ENCODE peak calls at places on chromosomes 6 and 20, in six cellular contexts. One of them, this sample, is unnamed.

GRCh38 chr6:136579800-136580199 is 29.6 kb upstream of the MAP7 start:
- DNase-seq in esophagus squamous epithelium: no peak
- DNase-seq in MM.1S: no peak
- DNase-seq in brain microvascular endothelial cell: no peak
- DNase-seq in sigmoid colon: no peak
- DNase-seq in AG09309: no peak
- DNase-seq in this sample: no peak

GRCh38 chr20:41526327-41526726 is 91.8 kb downstream of the CHD6 start:
- DNase-seq in sigmoid colon: no peak
- DNase-seq in esophagus squamous epithelium: no peak
- DNase-seq in MM.1S: no peak
- DNase-seq in AG09309: no peak
- DNase-seq in brain microvascular endothelial cell: no peak
- DNase-seq in this sample: no peak

GRCh38 chr20:45052698-45053440 is 48.1 kb downstream of the KCNS1 start:
- DNase-seq in esophagus squamous epithelium: no peak
- DNase-seq in AG09309: peak; percentile 77
- DNase-seq in sigmoid colon: no peak
- DNase-seq in brain microvascular endothelial cell: peak; percentile 65
- DNase-seq in MM.1S: peak; percentile 81
- DNase-seq in this sample: no peak

GRCh38 chr6:138643210-138643609 is 130.4 kb upstream of the CCDC28A start:
- DNase-seq in sigmoid colon: no peak
- DNase-seq in MM.1S: no peak
- DNase-seq in AG09309: no peak
- DNase-seq in brain microvascular endothelial cell: no peak
- DNase-seq in esophagus squamous epithelium: no peak
- DNase-seq in this sample: no peak

GRCh38 chr6:28807682-28808280 is 116.0 kb downstream of the TRIM27 start:
- DNase-seq in AG09309: no peak
- DNase-seq in brain microvascular endothelial cell: peak; percentile 80
- DNase-seq in esophagus squamous epithelium: no peak
- DNase-seq in sigmoid colon: no peak
- DNase-seq in MM.1S: no peak
- DNase-seq in this sample: no peak

GRCh38 chr6:75621846-75622245 is 20.2 kb downstream of the SENP6 start:
- DNase-seq in brain microvascular endothelial cell: no peak
- DNase-seq in esophagus squamous epithelium: no peak
- DNase-seq in AG09309: no peak
- DNase-seq in MM.1S: no peak
- DNase-seq in sigmoid colon: no peak
- DNase-seq in this sample: no peak

GRCh38 chr6:104789770-104790190 is 69.9 kb downstream of the HACE1 start:
- DNase-seq in brain microvascular endothelial cell: peak; percentile 22
- DNase-seq in esophagus squamous epithelium: no peak
- DNase-seq in AG09309: peak; percentile 45
- DNase-seq in MM.1S: peak; percentile 43
- DNase-seq in sigmoid colon: no peak
- DNase-seq in this sample: no peak

GRCh38 chr6:105691971-105692370 is 289.1 kb upstream of the PREP start:
- DNase-seq in MM.1S: no peak
- DNase-seq in AG09309: no peak
- DNase-seq in esophagus squamous epithelium: no peak
- DNase-seq in brain microvascular endothelial cell: no peak
- DNase-seq in sigmoid colon: no peak
- DNase-seq in this sample: no peak

GRCh38 chr20:33441142-33441955 is 2.2 kb downstream of the SNTA1 start:
- DNase-seq in esophagus squamous epithelium: no peak
- DNase-seq in MM.1S: no peak
- DNase-seq in AG09309: no peak
- DNase-seq in brain microvascular endothelial cell: no peak
- DNase-seq in sigmoid colon: no peak
- DNase-seq in this sample: no peak

GRCh38 chr6:43973351-43973750 is 153.9 kb downstream of the MRPL14 start:
- DNase-seq in brain microvascular endothelial cell: no peak
- DNase-seq in sigmoid colon: no peak
- DNase-seq in MM.1S: no peak
- DNase-seq in AG09309: no peak
- DNase-seq in esophagus squamous epithelium: no peak
- DNase-seq in this sample: no peak

GRCh38 chr20:1274485-1275313 is 8.6 kb downstream of the SNPH start:
- DNase-seq in AG09309: no peak
- DNase-seq in MM.1S: no peak
- DNase-seq in brain microvascular endothelial cell: no peak
- DNase-seq in esophagus squamous epithelium: no peak
- DNase-seq in sigmoid colon: peak; percentile 26
- DNase-seq in this sample: no peak

GRCh38 chr6:80210618-80211017 is 104.1 kb downstream of the BCKDHB start:
- DNase-seq in brain microvascular endothelial cell: no peak
- DNase-seq in MM.1S: no peak
- DNase-seq in sigmoid colon: peak; percentile 83
- DNase-seq in esophagus squamous epithelium: no peak
- DNase-seq in AG09309: no peak
- DNase-seq in this sample: no peak

GRCh38 chr6:27237089-27237723 is 10.3 kb upstream of the PRSS16 start:
- DNase-seq in esophagus squamous epithelium: no peak
- DNase-seq in brain microvascular endothelial cell: peak; percentile 85
- DNase-seq in sigmoid colon: no peak
- DNase-seq in MM.1S: no peak
- DNase-seq in AG09309: peak; percentile 4
- DNase-seq in this sample: no peak

GRCh38 chr20:32580970-32581838 is 3.9 kb downstream of the NOL4L start:
- DNase-seq in brain microvascular endothelial cell: no peak
- DNase-seq in AG09309: no peak
- DNase-seq in esophagus squamous epithelium: no peak
- DNase-seq in sigmoid colon: no peak
- DNase-seq in MM.1S: no peak
- DNase-seq in this sample: no peak

GRCh38 chr6:156378853-156379252 is 398.3 kb upstream of the ARID1B start:
- DNase-seq in MM.1S: no peak
- DNase-seq in brain microvascular endothelial cell: no peak
- DNase-seq in AG09309: no peak
- DNase-seq in sigmoid colon: no peak
- DNase-seq in esophagus squamous epithelium: no peak
- DNase-seq in this sample: no peak

GRCh38 chr20:41352666-41353065 is 12.0 kb downstream of the LPIN3 start:
- DNase-seq in AG09309: no peak
- DNase-seq in brain microvascular endothelial cell: no peak
- DNase-seq in esophagus squamous epithelium: no peak
- DNase-seq in sigmoid colon: no peak
- DNase-seq in MM.1S: no peak
- DNase-seq in this sample: no peak

GRCh38 chr20:35625584-35626385 is 10.2 kb downstream of the SPAG4 start:
- DNase-seq in sigmoid colon: no peak
- DNase-seq in AG09309: no peak
- DNase-seq in brain microvascular endothelial cell: no peak
- DNase-seq in MM.1S: no peak
- DNase-seq in esophagus squamous epithelium: no peak
- DNase-seq in this sample: no peak

GRCh38 chr20:24747015-24747712 is 201.9 kb upstream of the CST7 start:
- DNase-seq in esophagus squamous epithelium: no peak
- DNase-seq in MM.1S: no peak
- DNase-seq in brain microvascular endothelial cell: no peak
- DNase-seq in sigmoid colon: no peak
- DNase-seq in AG09309: no peak
- DNase-seq in this sample: no peak

GRCh38 chr6:102387351-102388033 is 994.0 kb downstream of the GRIK2 start:
- DNase-seq in MM.1S: no peak
- DNase-seq in brain microvascular endothelial cell: no peak
- DNase-seq in sigmoid colon: no peak
- DNase-seq in AG09309: no peak
- DNase-seq in esophagus squamous epithelium: no peak
- DNase-seq in this sample: peak; percentile 14

GRCh38 chr6:4020822-4021132 is 58.2 kb downstream of the FAM217A start:
- DNase-seq in brain microvascular endothelial cell: no peak
- DNase-seq in esophagus squamous epithelium: no peak
- DNase-seq in sigmoid colon: no peak
- DNase-seq in MM.1S: no peak
- DNase-seq in AG09309: no peak
- DNase-seq in this sample: no peak

GRCh38 chr6:4021133-4021861 is 57.6 kb downstream of the FAM217A start:
- DNase-seq in esophagus squamous epithelium: peak; percentile 59
- DNase-seq in brain microvascular endothelial cell: peak; percentile 95
- DNase-seq in MM.1S: peak; percentile 92
- DNase-seq in sigmoid colon: peak; percentile 98
- DNase-seq in AG09309: peak; percentile 85
- DNase-seq in this sample: peak; percentile 90

GRCh38 chr6:4025681-4026080 is 53.3 kb downstream of the FAM217A start:
- DNase-seq in AG09309: no peak
- DNase-seq in brain microvascular endothelial cell: no peak
- DNase-seq in MM.1S: no peak
- DNase-seq in sigmoid colon: no peak
- DNase-seq in esophagus squamous epithelium: no peak
- DNase-seq in this sample: no peak

GRCh38 chr6:4023240-4023639 is 55.7 kb downstream of the FAM217A start:
- DNase-seq in MM.1S: no peak
- DNase-seq in sigmoid colon: no peak
- DNase-seq in AG09309: no peak
- DNase-seq in brain microvascular endothelial cell: no peak
- DNase-seq in esophagus squamous epithelium: no peak
- DNase-seq in this sample: no peak

DNA sequence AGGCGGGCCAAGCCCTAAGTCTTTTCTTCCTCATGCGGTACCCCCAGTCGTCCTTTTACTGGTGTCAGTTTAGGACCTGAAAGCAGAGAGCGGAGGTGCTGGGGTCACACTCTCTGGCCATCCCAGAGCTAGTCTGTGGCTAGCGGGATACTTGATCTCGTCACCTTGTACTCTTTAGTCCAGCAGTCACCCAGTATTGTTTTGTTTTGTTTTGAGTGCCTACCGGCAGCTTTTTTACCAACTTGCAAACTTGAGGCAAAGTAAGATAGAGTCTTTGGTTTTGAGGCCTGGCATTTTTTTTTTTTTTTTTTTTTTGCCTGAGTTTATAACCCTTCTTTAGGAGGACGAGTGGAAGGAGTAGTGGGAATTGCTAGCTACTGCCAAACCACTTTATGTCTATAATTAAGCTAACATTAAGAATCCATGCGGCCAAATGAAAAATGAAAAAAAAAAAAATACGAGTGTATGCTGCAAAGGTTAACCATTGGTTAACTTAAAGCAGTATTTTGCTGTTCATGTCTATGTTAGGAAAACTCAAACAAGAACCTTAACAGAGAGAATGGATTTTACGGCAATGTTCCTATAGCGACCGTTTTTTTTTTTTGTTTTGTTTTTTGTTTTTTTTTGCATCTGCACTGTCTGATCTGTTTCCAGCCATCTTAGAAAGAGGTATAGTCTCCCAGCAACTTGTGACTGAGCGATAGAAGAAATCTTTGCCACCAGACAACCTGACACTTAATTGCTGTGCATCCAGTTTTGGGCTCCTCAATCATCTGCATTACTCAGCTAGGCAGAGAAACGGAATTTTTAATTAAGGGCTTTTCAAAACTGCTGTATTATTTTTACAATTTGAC is 56.8 kb downstream of the FAM217A start:
- DNase-seq in MM.1S: no peak
- DNase-seq in AG09309: no peak
- DNase-seq in esophagus squamous epithelium: no peak
- DNase-seq in sigmoid colon: no peak
- DNase-seq in brain microvascular endothelial cell: no peak
- DNase-seq in this sample: no peak
- TF ChIP-seq CTCF in MM.1S: no peak
- TF ChIP-seq CTCF in AG09309: no peak
- TF ChIP-seq CTCF in esophagus squamous epithelium: no peak
- TF ChIP-seq CTCF in sigmoid colon: no peak
- TF ChIP-seq CTCF in brain microvascular endothelial cell: no peak
- TF ChIP-seq CTCF in this sample: no peak

GRCh38 chr20:57880155-57880648 is 170.4 kb upstream of the PMEPA1 start:
- DNase-seq in AG09309: peak; percentile 64
- DNase-seq in esophagus squamous epithelium: no peak
- DNase-seq in brain microvascular endothelial cell: no peak
- DNase-seq in MM.1S: no peak
- DNase-seq in sigmoid colon: peak; percentile 71
- DNase-seq in this sample: no peak
- H3K4me3 ChIP-seq in AG09309: no peak overlapping the region
- H3K4me3 ChIP-seq in esophagus squamous epithelium: no peak overlapping the region
- H3K4me3 ChIP-seq in brain microvascular endothelial cell: no peak overlapping the region
- H3K4me3 ChIP-seq in MM.1S: no peak overlapping the region
- H3K4me3 ChIP-seq in sigmoid colon: no peak overlapping the region
- H3K4me3 ChIP-seq in this sample: no peak overlapping the region

GRCh38 chr20:23151885-23152284 is 65.8 kb upstream of the CD93 start:
- DNase-seq in esophagus squamous epithelium: no peak
- DNase-seq in AG09309: no peak
- DNase-seq in MM.1S: no peak
- DNase-seq in brain microvascular endothelial cell: no peak
- DNase-seq in sigmoid colon: no peak
- DNase-seq in this sample: no peak
- TF ChIP-seq CTCF in esophagus squamous epithelium: no peak
- TF ChIP-seq CTCF in AG09309: no peak
- TF ChIP-seq CTCF in MM.1S: no peak
- TF ChIP-seq CTCF in brain microvascular endothelial cell: no peak
- TF ChIP-seq CTCF in sigmoid colon: no peak
- TF ChIP-seq CTCF in this sample: no peak

DNA sequence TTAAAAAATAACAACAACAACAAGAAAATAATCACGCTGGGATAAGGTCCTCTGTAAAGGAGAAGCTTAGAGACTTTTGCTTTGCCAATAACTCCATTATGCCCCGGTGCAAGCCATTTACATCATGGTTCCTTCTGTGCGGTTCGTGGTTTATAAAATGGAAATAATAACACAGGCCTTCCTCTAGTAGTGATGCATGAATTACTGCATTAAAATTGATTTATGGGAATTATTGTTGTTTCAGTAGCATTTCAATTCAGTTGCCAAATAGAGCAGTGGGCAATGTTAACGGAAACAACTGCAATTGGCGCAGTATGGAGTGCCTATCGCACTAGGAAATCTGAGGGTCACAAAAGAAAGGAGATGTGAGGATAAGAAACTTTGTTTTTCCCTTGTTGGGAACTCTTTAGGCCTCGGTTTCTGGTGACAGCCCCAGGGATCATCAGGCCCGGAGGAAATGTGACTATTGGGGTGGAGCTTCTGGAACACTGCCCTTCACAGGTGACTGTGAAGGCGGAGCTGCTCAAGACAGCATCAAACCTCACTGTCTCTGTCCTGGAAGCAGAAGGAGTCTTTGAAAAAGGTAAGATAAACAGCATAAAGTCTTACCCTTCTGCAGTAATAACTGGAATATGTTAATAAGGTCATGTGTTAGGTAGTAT is 1.1 kb downstream of the CD109 start:
- DNase-seq in sigmoid colon: no peak
- DNase-seq in esophagus squamous epithelium: no peak
- DNase-seq in AG09309: no peak
- DNase-seq in MM.1S: no peak
- DNase-seq in brain microvascular endothelial cell: no peak
- DNase-seq in this sample: no peak
- H3K4me3 ChIP-seq in sigmoid colon: peak overlapping the region; percentile 63
- H3K4me3 ChIP-seq in esophagus squamous epithelium: peak overlapping the region; percentile 74
- H3K4me3 ChIP-seq in AG09309: peak overlapping the region; percentile 66
- H3K4me3 ChIP-seq in MM.1S: no peak overlapping the region
- H3K4me3 ChIP-seq in brain microvascular endothelial cell: peak overlapping the region; percentile 67
- H3K4me3 ChIP-seq in this sample: no peak overlapping the region

GRCh38 chr6:85662251-85662650 is 19.6 kb upstream of the SYNCRIP start:
- DNase-seq in sigmoid colon: no peak
- DNase-seq in AG09309: no peak
- DNase-seq in MM.1S: no peak
- DNase-seq in esophagus squamous epithelium: no peak
- DNase-seq in brain microvascular endothelial cell: no peak
- DNase-seq in this sample: no peak
- TF ChIP-seq CTCF in sigmoid colon: no peak
- TF ChIP-seq CTCF in AG09309: no peak
- TF ChIP-seq CTCF in MM.1S: no peak
- TF ChIP-seq CTCF in esophagus squamous epithelium: no peak
- TF ChIP-seq CTCF in brain microvascular endothelial cell: no peak
- TF ChIP-seq CTCF in this sample: no peak